ENCODE peak calls at places on chromosomes 11 and 22, in six cellular contexts. One of them, this sample, is unnamed.

GRCh38 chr22:24768537-24769374 is 5.8 kb downstream of the PIWIL3 start:
- DNase-seq in mammary epithelial cell: peak; percentile 29
- DNase-seq in IMR-90: peak; percentile 76
- DNase-seq in colonic mucosa: peak; percentile 76
- DNase-seq in A549: peak; percentile 68
- DNase-seq in transverse colon: peak; percentile 74
- DNase-seq in this sample: peak; percentile 66

GRCh38 chr11:11427185-11427944 is 74.3 kb upstream of the CSNK2A3 start:
- DNase-seq in IMR-90: no peak
- DNase-seq in transverse colon: no peak
- DNase-seq in colonic mucosa: no peak
- DNase-seq in mammary epithelial cell: no peak
- DNase-seq in A549: no peak
- DNase-seq in this sample: no peak

GRCh38 chr11:124766156-124766555 is 4.1 kb upstream of the ESAM start:
- DNase-seq in colonic mucosa: no peak
- DNase-seq in transverse colon: no peak
- DNase-seq in A549: peak; percentile 26
- DNase-seq in IMR-90: no peak
- DNase-seq in mammary epithelial cell: no peak
- DNase-seq in this sample: no peak

GRCh38 chr11:114783805-114784204 is 105.5 kb downstream of the NXPE2 start:
- DNase-seq in IMR-90: no peak
- DNase-seq in colonic mucosa: no peak
- DNase-seq in mammary epithelial cell: no peak
- DNase-seq in transverse colon: no peak
- DNase-seq in A549: no peak
- DNase-seq in this sample: no peak

GRCh38 chr22:19610518-19611253 is 86.5 kb upstream of the CLDN5 start:
- DNase-seq in A549: no peak
- DNase-seq in mammary epithelial cell: no peak
- DNase-seq in IMR-90: no peak
- DNase-seq in transverse colon: no peak
- DNase-seq in colonic mucosa: no peak
- DNase-seq in this sample: no peak

GRCh38 chr11:103091441-103091809 is 535 bp downstream of the DCUN1D5 start:
- DNase-seq in colonic mucosa: peak; percentile 56
- DNase-seq in A549: peak; percentile 33
- DNase-seq in transverse colon: peak; percentile 35
- DNase-seq in mammary epithelial cell: peak; percentile 37
- DNase-seq in IMR-90: peak; percentile 41
- DNase-seq in this sample: peak; percentile 35

GRCh38 chr22:43289976-43290663 is 53.1 kb downstream of the SCUBE1 start:
- DNase-seq in A549: no peak
- DNase-seq in mammary epithelial cell: peak; percentile 15
- DNase-seq in colonic mucosa: no peak
- DNase-seq in transverse colon: no peak
- DNase-seq in IMR-90: peak; percentile 11
- DNase-seq in this sample: no peak

GRCh38 chr11:77266766-77267165 is 34.7 kb downstream of the GDPD4 start:
- DNase-seq in colonic mucosa: no peak
- DNase-seq in mammary epithelial cell: no peak
- DNase-seq in A549: no peak
- DNase-seq in transverse colon: no peak
- DNase-seq in IMR-90: peak; percentile 36
- DNase-seq in this sample: no peak

GRCh38 chr11:47083913-47084312 is 92.8 kb downstream of the ARFGAP2 start:
- DNase-seq in A549: peak; percentile 13
- DNase-seq in IMR-90: peak; percentile 81
- DNase-seq in colonic mucosa: no peak
- DNase-seq in transverse colon: no peak
- DNase-seq in mammary epithelial cell: peak; percentile 66
- DNase-seq in this sample: no peak

GRCh38 chr22:27488456-27489224 is 312.9 kb downstream of the MN1 start:
- DNase-seq in A549: no peak
- DNase-seq in mammary epithelial cell: no peak
- DNase-seq in transverse colon: no peak
- DNase-seq in IMR-90: no peak
- DNase-seq in colonic mucosa: peak; percentile 32
- DNase-seq in this sample: no peak

GRCh38 chr11:117192401-117192875 is 6.7 kb upstream of the TAGLN start:
- DNase-seq in IMR-90: no peak
- DNase-seq in colonic mucosa: no peak
- DNase-seq in A549: no peak
- DNase-seq in transverse colon: no peak
- DNase-seq in mammary epithelial cell: no peak
- DNase-seq in this sample: no peak

GRCh38 chr11:94020777-94021615 is at the start of gene HEPHL1:
- DNase-seq in A549: no peak
- DNase-seq in transverse colon: no peak
- DNase-seq in IMR-90: peak; percentile 4
- DNase-seq in mammary epithelial cell: peak; percentile 97
- DNase-seq in colonic mucosa: no peak
- DNase-seq in this sample: no peak

GRCh38 chr11:103944251-103944944 is 92.0 kb upstream of the DDI1 start:
- DNase-seq in A549: no peak
- DNase-seq in mammary epithelial cell: no peak
- DNase-seq in IMR-90: no peak
- DNase-seq in colonic mucosa: no peak
- DNase-seq in transverse colon: no peak
- DNase-seq in this sample: no peak

GRCh38 chr11:6876914-6877313 is 489 bp downstream of the OR10A4 start:
- DNase-seq in colonic mucosa: no peak
- DNase-seq in A549: no peak
- DNase-seq in IMR-90: no peak
- DNase-seq in mammary epithelial cell: no peak
- DNase-seq in transverse colon: peak; percentile 12
- DNase-seq in this sample: no peak

GRCh38 chr22:35540600-35541253 is at the start of gene RASD2:
- DNase-seq in IMR-90: peak; percentile 19
- DNase-seq in transverse colon: peak; percentile 58
- DNase-seq in colonic mucosa: peak; percentile 25
- DNase-seq in mammary epithelial cell: peak; percentile 40
- DNase-seq in A549: peak; percentile 57
- DNase-seq in this sample: peak; percentile 27

GRCh38 chr11:107563702-107564101 is 1.8 kb downstream of the ALKBH8 start:
- DNase-seq in colonic mucosa: peak; percentile 35
- DNase-seq in IMR-90: peak; percentile 66
- DNase-seq in A549: peak; percentile 44
- DNase-seq in transverse colon: peak; percentile 16
- DNase-seq in mammary epithelial cell: peak; percentile 48
- DNase-seq in this sample: peak; percentile 62

GRCh38 chr11:123430736-123431356 is 777 bp downstream of the GRAMD1B start:
- DNase-seq in mammary epithelial cell: peak; percentile 1
- DNase-seq in transverse colon: peak; percentile 72
- DNase-seq in A549: peak; percentile 72
- DNase-seq in IMR-90: peak; percentile 51
- DNase-seq in colonic mucosa: peak; percentile 59
- DNase-seq in this sample: peak; percentile 77

GRCh38 chr11:55895216-55895615 is 12.1 kb downstream of the TRIM51 start:
- DNase-seq in IMR-90: no peak
- DNase-seq in mammary epithelial cell: no peak
- DNase-seq in colonic mucosa: no peak
- DNase-seq in A549: no peak
- DNase-seq in transverse colon: no peak
- DNase-seq in this sample: no peak

GRCh38 chr11:10878408-10879214 is 20.8 kb upstream of the ZBED5 start:
- DNase-seq in IMR-90: peak; percentile 72
- DNase-seq in colonic mucosa: peak; percentile 61
- DNase-seq in A549: peak; percentile 81
- DNase-seq in transverse colon: no peak
- DNase-seq in mammary epithelial cell: peak; percentile 52
- DNase-seq in this sample: no peak

DNA sequence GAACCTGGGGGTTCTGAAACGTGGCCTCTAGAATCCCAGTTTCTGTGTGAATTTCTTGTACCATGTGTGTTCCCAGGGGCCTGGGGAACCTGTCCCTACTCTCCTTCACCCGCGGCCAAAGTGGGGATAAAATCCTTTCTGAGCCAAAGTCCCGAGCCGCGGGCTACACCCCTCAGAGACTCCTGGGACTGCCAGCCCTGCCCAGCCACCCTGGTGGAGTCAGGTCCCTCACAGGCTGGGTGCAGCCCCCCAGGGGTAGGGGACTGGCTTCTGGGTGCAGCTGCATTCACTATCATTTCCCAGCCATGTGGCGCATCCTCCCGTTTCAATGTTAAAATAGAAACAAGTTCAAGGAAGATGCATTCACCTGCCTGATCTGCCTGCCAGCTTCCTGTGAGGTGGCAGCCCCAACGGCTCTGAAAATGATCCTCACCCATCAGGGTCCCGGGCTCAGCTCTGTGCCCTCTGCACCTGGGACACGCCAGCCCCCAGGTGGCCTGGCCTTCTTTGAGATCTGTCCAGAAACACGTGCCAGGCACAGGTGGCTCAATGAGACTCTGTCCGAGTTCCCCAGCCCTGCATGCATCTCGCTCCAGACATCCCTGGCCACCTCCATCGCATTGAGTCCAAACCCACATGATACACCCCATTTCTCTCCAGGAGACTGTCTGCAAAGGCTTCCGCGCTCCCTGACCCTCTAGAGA is 338.8 kb downstream of the CTTN start:
- DNase-seq in colonic mucosa: no peak
- DNase-seq in mammary epithelial cell: no peak
- DNase-seq in IMR-90: no peak
- DNase-seq in A549: no peak
- DNase-seq in transverse colon: no peak
- DNase-seq in this sample: no peak
- H3K9me3 ChIP-seq in colonic mucosa: no peaks in the 10 kb centered on the region
- H3K9me3 ChIP-seq in mammary epithelial cell: peaks cover 11% of the 10 kb centered on the region
- H3K9me3 ChIP-seq in IMR-90: no peaks in the 10 kb centered on the region
- H3K9me3 ChIP-seq in A549: no peaks in the 10 kb centered on the region
- H3K9me3 ChIP-seq in transverse colon: no peaks in the 10 kb centered on the region
- H3K9me3 ChIP-seq in this sample: no peaks in the 10 kb centered on the region

DNA sequence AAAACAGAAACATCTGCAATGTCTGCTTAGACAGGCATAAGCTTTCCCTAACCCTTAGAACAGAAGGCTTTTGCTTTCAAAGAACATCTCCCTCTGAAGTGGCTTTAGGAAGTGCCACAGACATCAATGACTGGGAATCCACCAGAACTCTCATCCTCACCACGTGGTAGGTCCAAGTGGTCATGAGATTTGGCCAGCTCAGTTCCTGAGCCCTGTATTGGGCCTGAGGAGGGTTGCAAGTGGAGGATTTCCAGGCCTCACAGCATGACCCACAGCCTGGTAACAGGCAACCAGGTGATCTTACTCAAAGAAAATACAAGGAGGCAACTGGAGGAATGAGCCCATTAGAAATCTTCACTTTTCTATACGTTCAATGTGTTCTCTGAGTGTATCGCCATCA is 1.6 kb downstream of the CASP1 start:
- DNase-seq in mammary epithelial cell: no peak
- DNase-seq in A549: no peak
- DNase-seq in IMR-90: no peak
- DNase-seq in transverse colon: no peak
- DNase-seq in colonic mucosa: no peak
- DNase-seq in this sample: no peak
- H3K4me3 ChIP-seq in mammary epithelial cell: peak overlapping the region; percentile 59
- H3K4me3 ChIP-seq in A549: no peak overlapping the region
- H3K4me3 ChIP-seq in IMR-90: peak overlapping the region; percentile 17
- H3K4me3 ChIP-seq in transverse colon: no peak overlapping the region
- H3K4me3 ChIP-seq in colonic mucosa: peak overlapping the region; percentile 35
- H3K4me3 ChIP-seq in this sample: no peak overlapping the region

DNA sequence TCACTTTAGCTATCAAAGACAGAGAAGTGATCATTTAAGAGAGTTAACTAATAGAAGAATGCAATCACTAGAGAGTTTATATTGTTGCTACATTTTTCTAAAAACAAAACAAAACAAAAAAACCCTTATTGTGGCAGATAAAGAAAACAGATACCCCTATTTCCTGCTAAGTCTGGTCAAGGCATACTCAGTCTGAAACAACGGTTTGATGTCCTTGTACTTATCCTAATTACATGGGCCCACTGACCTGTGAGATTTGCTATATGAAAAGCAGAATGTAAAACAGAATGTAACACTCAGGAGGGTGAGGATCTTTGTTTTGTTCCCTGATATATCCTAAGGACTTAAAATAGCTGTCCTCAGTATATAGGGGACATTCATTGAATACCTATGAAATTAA is 24.6 kb downstream of the MAML2 start:
- DNase-seq in transverse colon: no peak
- DNase-seq in IMR-90: no peak
- DNase-seq in mammary epithelial cell: no peak
- DNase-seq in A549: no peak
- DNase-seq in colonic mucosa: no peak
- DNase-seq in this sample: no peak
- H3K4me1 ChIP-seq in transverse colon: peaks cover 17% of the 10 kb centered on the region
- H3K4me1 ChIP-seq in IMR-90: peaks cover 26% of the 10 kb centered on the region
- H3K4me1 ChIP-seq in mammary epithelial cell: peaks cover 54% of the 10 kb centered on the region
- H3K4me1 ChIP-seq in A549: peaks cover 15% of the 10 kb centered on the region
- H3K4me1 ChIP-seq in colonic mucosa: peaks cover 16% of the 10 kb centered on the region
- H3K4me1 ChIP-seq in this sample: peaks cover 39% of the 10 kb centered on the region

GRCh38 chr22:33024626-33025025 is 33.6 kb downstream of the SYN3 start:
- DNase-seq in mammary epithelial cell: no peak
- DNase-seq in IMR-90: no peak
- DNase-seq in transverse colon: no peak
- DNase-seq in A549: no peak
- DNase-seq in colonic mucosa: no peak
- DNase-seq in this sample: no peak

GRCh38 chr22:33030923-33031525 is 27.2 kb downstream of the SYN3 start:
- DNase-seq in IMR-90: no peak
- DNase-seq in A549: no peak
- DNase-seq in mammary epithelial cell: no peak
- DNase-seq in transverse colon: no peak
- DNase-seq in colonic mucosa: no peak
- DNase-seq in this sample: no peak

GRCh38 chr22:33023119-33023827 is 34.9 kb downstream of the SYN3 start:
- DNase-seq in colonic mucosa: no peak
- DNase-seq in mammary epithelial cell: no peak
- DNase-seq in transverse colon: no peak
- DNase-seq in A549: no peak
- DNase-seq in IMR-90: no peak
- DNase-seq in this sample: no peak

GRCh38 chr22:33025675-33026074 is 32.5 kb downstream of the SYN3 start:
- DNase-seq in transverse colon: no peak
- DNase-seq in A549: no peak
- DNase-seq in mammary epithelial cell: no peak
- DNase-seq in colonic mucosa: no peak
- DNase-seq in IMR-90: no peak
- DNase-seq in this sample: no peak

GRCh38 chr22:33028191-33028700 is 29.9 kb downstream of the SYN3 start:
- DNase-seq in A549: no peak
- DNase-seq in IMR-90: no peak
- DNase-seq in mammary epithelial cell: no peak
- DNase-seq in transverse colon: no peak
- DNase-seq in colonic mucosa: no peak
- DNase-seq in this sample: no peak
- H3K9me3 ChIP-seq in A549: no peaks in the 10 kb centered on the region
- H3K9me3 ChIP-seq in IMR-90: no peaks in the 10 kb centered on the region
- H3K9me3 ChIP-seq in mammary epithelial cell: no peaks in the 10 kb centered on the region
- H3K9me3 ChIP-seq in transverse colon: no peaks in the 10 kb centered on the region
- H3K9me3 ChIP-seq in colonic mucosa: no peaks in the 10 kb centered on the region
- H3K9me3 ChIP-seq in this sample: no peaks in the 10 kb centered on the region

DNA sequence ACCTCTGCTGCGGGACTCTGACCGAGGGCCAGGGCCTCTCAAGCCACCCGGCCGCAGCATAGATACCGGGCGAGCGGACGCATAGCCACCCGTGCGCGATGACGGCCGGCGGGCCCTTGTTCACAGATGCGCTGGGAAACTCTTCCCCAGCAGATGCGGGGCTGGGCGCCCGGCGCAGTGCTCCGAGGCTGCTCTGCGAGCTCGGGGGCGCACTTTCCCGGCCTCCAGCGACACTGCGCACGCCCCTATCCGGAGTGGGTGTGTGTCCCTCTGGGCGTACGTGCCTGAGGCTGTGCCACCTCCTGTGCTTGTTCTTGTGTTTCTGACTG is 104.7 kb upstream of the E2F8 start:
- DNase-seq in colonic mucosa: no peak
- DNase-seq in mammary epithelial cell: no peak
- DNase-seq in transverse colon: no peak
- DNase-seq in IMR-90: no peak
- DNase-seq in A549: peak; percentile 2
- DNase-seq in this sample: no peak
- H3K4me3 ChIP-seq in colonic mucosa: peak overlapping the region; percentile 9
- H3K4me3 ChIP-seq in mammary epithelial cell: no peak overlapping the region
- H3K4me3 ChIP-seq in transverse colon: no peak overlapping the region
- H3K4me3 ChIP-seq in IMR-90: peak overlapping the region; percentile 13
- H3K4me3 ChIP-seq in A549: peak overlapping the region; percentile 38
- H3K4me3 ChIP-seq in this sample: no peak overlapping the region

This sample was measured in adrenal gland.